ENCODE peak calls at places on chromosomes 5 and 9, in nine cellular contexts. One of them, this sample, is unnamed.

GRCh38 chr5:79774171-79774854 is 84.7 kb downstream of the CMYA5 start:
- DNase-seq in heart left ventricle: peak
- DNase-seq in effector memory CD4-positive, alpha-beta T cell: no peak
- DNase-seq in left ventricle myocardium inferior: no peak
- DNase-seq in neuronal stem cell: no peak
- DNase-seq in Panc1: no peak
- DNase-seq in left lung: no peak
- DNase-seq in HepG2: peak
- DNase-seq in PC-3: peak
- DNase-seq in this sample: no peak

GRCh38 chr5:83253731-83254130 is 176.4 kb downstream of the XRCC4 start:
- DNase-seq in HepG2: no peak
- DNase-seq in effector memory CD4-positive, alpha-beta T cell: no peak
- DNase-seq in PC-3: no peak
- DNase-seq in Panc1: no peak
- DNase-seq in neuronal stem cell: no peak
- DNase-seq in left ventricle myocardium inferior: no peak
- DNase-seq in left lung: no peak
- DNase-seq in heart left ventricle: no peak
- DNase-seq in this sample: no peak

GRCh38 chr5:80967500-80968181 is 7.5 kb downstream of the RASGRF2 start:
- DNase-seq in heart left ventricle: peak
- DNase-seq in PC-3: peak
- DNase-seq in Panc1: peak
- DNase-seq in HepG2: peak
- DNase-seq in effector memory CD4-positive, alpha-beta T cell: no peak
- DNase-seq in left lung: peak
- DNase-seq in neuronal stem cell: no peak
- DNase-seq in left ventricle myocardium inferior: no peak
- DNase-seq in this sample: peak

GRCh38 chr5:103889500-103890209 is 327.1 kb upstream of the NUDT12 start:
- DNase-seq in HepG2: no peak
- DNase-seq in effector memory CD4-positive, alpha-beta T cell: no peak
- DNase-seq in left lung: no peak
- DNase-seq in neuronal stem cell: no peak
- DNase-seq in Panc1: no peak
- DNase-seq in left ventricle myocardium inferior: no peak
- DNase-seq in PC-3: peak
- DNase-seq in heart left ventricle: no peak
- DNase-seq in this sample: no peak

GRCh38 chr5:114949001-114949400 is 220.7 kb downstream of the TRIM36 start:
- DNase-seq in HepG2: no peak
- DNase-seq in Panc1: no peak
- DNase-seq in heart left ventricle: no peak
- DNase-seq in left lung: no peak
- DNase-seq in effector memory CD4-positive, alpha-beta T cell: no peak
- DNase-seq in neuronal stem cell: no peak
- DNase-seq in PC-3: no peak
- DNase-seq in left ventricle myocardium inferior: no peak
- DNase-seq in this sample: no peak

GRCh38 chr9:87343816-87344438 is 153.7 kb upstream of the DAPK1 start:
- DNase-seq in Panc1: no peak
- DNase-seq in left ventricle myocardium inferior: no peak
- DNase-seq in left lung: no peak
- DNase-seq in neuronal stem cell: no peak
- DNase-seq in heart left ventricle: no peak
- DNase-seq in effector memory CD4-positive, alpha-beta T cell: no peak
- DNase-seq in PC-3: no peak
- DNase-seq in HepG2: no peak
- DNase-seq in this sample: no peak

GRCh38 chr9:124602632-124603031 is 95.4 kb upstream of the NR5A1 start:
- DNase-seq in HepG2: no peak
- DNase-seq in left lung: no peak
- DNase-seq in neuronal stem cell: no peak
- DNase-seq in effector memory CD4-positive, alpha-beta T cell: no peak
- DNase-seq in PC-3: no peak
- DNase-seq in heart left ventricle: no peak
- DNase-seq in left ventricle myocardium inferior: no peak
- DNase-seq in Panc1: no peak
- DNase-seq in this sample: no peak

GRCh38 chr9:132798817-132799790 is 79.0 kb downstream of the AK8 start:
- DNase-seq in neuronal stem cell: no peak
- DNase-seq in PC-3: peak
- DNase-seq in heart left ventricle: no peak
- DNase-seq in left lung: peak
- DNase-seq in effector memory CD4-positive, alpha-beta T cell: no peak
- DNase-seq in HepG2: peak
- DNase-seq in Panc1: no peak
- DNase-seq in left ventricle myocardium inferior: no peak
- DNase-seq in this sample: no peak

GRCh38 chr5:146656638-146657037 is 140.6 kb upstream of the GPR151 start:
- DNase-seq in effector memory CD4-positive, alpha-beta T cell: no peak
- DNase-seq in HepG2: no peak
- DNase-seq in heart left ventricle: no peak
- DNase-seq in PC-3: no peak
- DNase-seq in Panc1: no peak
- DNase-seq in left lung: no peak
- DNase-seq in neuronal stem cell: no peak
- DNase-seq in left ventricle myocardium inferior: no peak
- DNase-seq in this sample: no peak

GRCh38 chr9:14961372-14962068 is 51.3 kb upstream of the FREM1 start:
- DNase-seq in effector memory CD4-positive, alpha-beta T cell: no peak
- DNase-seq in left ventricle myocardium inferior: no peak
- DNase-seq in heart left ventricle: no peak
- DNase-seq in HepG2: peak
- DNase-seq in neuronal stem cell: no peak
- DNase-seq in Panc1: no peak
- DNase-seq in left lung: no peak
- DNase-seq in PC-3: peak
- DNase-seq in this sample: no peak

GRCh38 chr9:5631021-5631420 is 2.1 kb downstream of the RIC1 start:
- DNase-seq in HepG2: peak
- DNase-seq in PC-3: no peak
- DNase-seq in Panc1: no peak
- DNase-seq in heart left ventricle: no peak
- DNase-seq in neuronal stem cell: no peak
- DNase-seq in effector memory CD4-positive, alpha-beta T cell: no peak
- DNase-seq in left ventricle myocardium inferior: no peak
- DNase-seq in left lung: no peak
- DNase-seq in this sample: no peak

GRCh38 chr5:135557034-135557838 is 21.5 kb upstream of the NEUROG1 start:
- DNase-seq in HepG2: no peak
- DNase-seq in left ventricle myocardium inferior: no peak
- DNase-seq in PC-3: no peak
- DNase-seq in heart left ventricle: no peak
- DNase-seq in Panc1: no peak
- DNase-seq in neuronal stem cell: no peak
- DNase-seq in left lung: no peak
- DNase-seq in effector memory CD4-positive, alpha-beta T cell: no peak
- DNase-seq in this sample: no peak

GRCh38 chr9:136546697-136547481 is 1.0 kb upstream of the NOTCH1 start:
- DNase-seq in HepG2: no peak
- DNase-seq in PC-3: peak
- DNase-seq in Panc1: no peak
- DNase-seq in heart left ventricle: no peak
- DNase-seq in effector memory CD4-positive, alpha-beta T cell: no peak
- DNase-seq in left lung: peak
- DNase-seq in neuronal stem cell: no peak
- DNase-seq in left ventricle myocardium inferior: peak
- DNase-seq in this sample: no peak

GRCh38 chr9:117555964-117556629 is 141.2 kb upstream of the ASTN2 start:
- DNase-seq in left ventricle myocardium inferior: peak
- DNase-seq in Panc1: peak
- DNase-seq in left lung: peak
- DNase-seq in effector memory CD4-positive, alpha-beta T cell: no peak
- DNase-seq in neuronal stem cell: peak
- DNase-seq in HepG2: peak
- DNase-seq in heart left ventricle: peak
- DNase-seq in PC-3: peak
- DNase-seq in this sample: peak

GRCh38 chr9:20340161-20340861 is 282.0 kb downstream of the MLLT3 start:
- DNase-seq in left lung: no peak
- DNase-seq in neuronal stem cell: peak
- DNase-seq in effector memory CD4-positive, alpha-beta T cell: no peak
- DNase-seq in Panc1: no peak
- DNase-seq in left ventricle myocardium inferior: no peak
- DNase-seq in PC-3: no peak
- DNase-seq in HepG2: no peak
- DNase-seq in heart left ventricle: no peak
- DNase-seq in this sample: no peak

GRCh38 chr5:147393866-147394265 is 116.0 kb downstream of the DPYSL3 start:
- DNase-seq in left ventricle myocardium inferior: no peak
- DNase-seq in neuronal stem cell: no peak
- DNase-seq in effector memory CD4-positive, alpha-beta T cell: no peak
- DNase-seq in PC-3: no peak
- DNase-seq in HepG2: no peak
- DNase-seq in Panc1: no peak
- DNase-seq in left lung: no peak
- DNase-seq in heart left ventricle: no peak
- DNase-seq in this sample: peak

GRCh38 chr9:17635115-17635890 is 56.4 kb downstream of the SH3GL2 start:
- DNase-seq in heart left ventricle: no peak
- DNase-seq in Panc1: no peak
- DNase-seq in effector memory CD4-positive, alpha-beta T cell: no peak
- DNase-seq in left ventricle myocardium inferior: no peak
- DNase-seq in PC-3: peak
- DNase-seq in neuronal stem cell: no peak
- DNase-seq in HepG2: no peak
- DNase-seq in left lung: no peak
- DNase-seq in this sample: no peak

GRCh38 chr5:39422036-39422606 is 2.7 kb downstream of the DAB2 start:
- DNase-seq in PC-3: peak
- DNase-seq in Panc1: no peak
- DNase-seq in neuronal stem cell: no peak
- DNase-seq in HepG2: no peak
- DNase-seq in left ventricle myocardium inferior: no peak
- DNase-seq in effector memory CD4-positive, alpha-beta T cell: no peak
- DNase-seq in heart left ventricle: no peak
- DNase-seq in left lung: no peak
- DNase-seq in this sample: no peak
- H3K4me3 ChIP-seq in PC-3: peak
- H3K4me3 ChIP-seq in Panc1: no peak
- H3K4me3 ChIP-seq in neuronal stem cell: no peak
- H3K4me3 ChIP-seq in HepG2: no peak
- H3K4me3 ChIP-seq in left ventricle myocardium inferior: peak
- H3K4me3 ChIP-seq in effector memory CD4-positive, alpha-beta T cell: no peak
- H3K4me3 ChIP-seq in heart left ventricle: peak
- H3K4me3 ChIP-seq in left lung: peak
- H3K4me3 ChIP-seq in this sample: peak

GRCh38 chr5:63962345-63962744 is at the start of gene HTR1A:
- DNase-seq in Panc1: no peak
- DNase-seq in PC-3: no peak
- DNase-seq in left ventricle myocardium inferior: no peak
- DNase-seq in neuronal stem cell: no peak
- DNase-seq in effector memory CD4-positive, alpha-beta T cell: no peak
- DNase-seq in heart left ventricle: no peak
- DNase-seq in left lung: no peak
- DNase-seq in HepG2: no peak
- DNase-seq in this sample: no peak
- H3K4me3 ChIP-seq in Panc1: no peak
- H3K4me3 ChIP-seq in PC-3: no peak
- H3K4me3 ChIP-seq in left ventricle myocardium inferior: no peak
- H3K4me3 ChIP-seq in neuronal stem cell: peak
- H3K4me3 ChIP-seq in effector memory CD4-positive, alpha-beta T cell: no peak
- H3K4me3 ChIP-seq in heart left ventricle: no peak
- H3K4me3 ChIP-seq in left lung: no peak
- H3K4me3 ChIP-seq in HepG2: no peak
- H3K4me3 ChIP-seq in this sample: no peak

DNA sequence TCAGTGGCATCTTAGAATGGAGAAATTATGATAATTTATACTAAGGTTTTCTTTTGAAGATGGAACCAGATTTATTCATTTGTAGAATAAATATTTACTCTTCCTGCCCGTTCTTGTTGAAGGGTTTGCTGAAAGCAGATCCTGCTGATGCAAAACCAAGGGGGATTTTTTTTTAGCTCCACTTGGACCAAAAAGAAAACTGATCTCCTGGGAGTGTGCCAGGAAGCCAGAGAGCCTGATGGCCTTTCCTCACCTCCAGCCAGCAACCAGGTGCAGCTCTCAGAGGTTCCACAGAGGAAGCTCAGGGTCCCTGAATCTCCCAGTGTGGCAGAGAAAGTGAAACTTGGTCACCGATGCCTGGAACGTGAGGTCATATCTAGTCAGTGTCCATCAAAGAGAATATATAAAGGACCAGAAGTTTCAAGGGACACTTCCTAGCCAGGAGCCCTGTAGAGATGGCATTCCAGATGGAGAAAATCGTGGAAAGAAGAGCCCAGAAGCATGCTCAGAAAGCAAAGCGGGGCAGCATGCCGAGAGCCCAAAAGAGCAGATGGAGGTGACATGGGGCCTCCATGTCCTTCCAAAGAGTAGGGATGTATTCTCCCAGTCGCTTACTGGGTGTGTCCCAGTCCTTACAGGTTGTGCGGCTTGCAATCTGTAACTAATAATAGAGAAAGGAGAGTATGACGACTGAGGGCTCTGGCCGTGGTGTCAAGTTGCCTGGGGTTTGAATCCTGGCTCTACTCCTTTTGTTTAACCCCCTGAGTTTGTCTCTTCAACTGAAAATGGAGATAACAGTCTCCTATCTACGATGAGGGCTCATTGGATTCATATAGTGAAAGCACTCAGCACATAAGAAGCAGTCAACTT is 12.2 kb downstream of the AFAP1L1 start:
- DNase-seq in left lung: no peak
- DNase-seq in effector memory CD4-positive, alpha-beta T cell: no peak
- DNase-seq in heart left ventricle: no peak
- DNase-seq in HepG2: no peak
- DNase-seq in neuronal stem cell: no peak
- DNase-seq in Panc1: no peak
- DNase-seq in left ventricle myocardium inferior: no peak
- DNase-seq in PC-3: no peak
- DNase-seq in this sample: no peak
- H3K4me3 ChIP-seq in left lung: no peak
- H3K4me3 ChIP-seq in effector memory CD4-positive, alpha-beta T cell: no peak
- H3K4me3 ChIP-seq in heart left ventricle: no peak
- H3K4me3 ChIP-seq in HepG2: no peak
- H3K4me3 ChIP-seq in neuronal stem cell: no peak
- H3K4me3 ChIP-seq in Panc1: no peak
- H3K4me3 ChIP-seq in left ventricle myocardium inferior: peak
- H3K4me3 ChIP-seq in PC-3: no peak
- H3K4me3 ChIP-seq in this sample: no peak

DNA sequence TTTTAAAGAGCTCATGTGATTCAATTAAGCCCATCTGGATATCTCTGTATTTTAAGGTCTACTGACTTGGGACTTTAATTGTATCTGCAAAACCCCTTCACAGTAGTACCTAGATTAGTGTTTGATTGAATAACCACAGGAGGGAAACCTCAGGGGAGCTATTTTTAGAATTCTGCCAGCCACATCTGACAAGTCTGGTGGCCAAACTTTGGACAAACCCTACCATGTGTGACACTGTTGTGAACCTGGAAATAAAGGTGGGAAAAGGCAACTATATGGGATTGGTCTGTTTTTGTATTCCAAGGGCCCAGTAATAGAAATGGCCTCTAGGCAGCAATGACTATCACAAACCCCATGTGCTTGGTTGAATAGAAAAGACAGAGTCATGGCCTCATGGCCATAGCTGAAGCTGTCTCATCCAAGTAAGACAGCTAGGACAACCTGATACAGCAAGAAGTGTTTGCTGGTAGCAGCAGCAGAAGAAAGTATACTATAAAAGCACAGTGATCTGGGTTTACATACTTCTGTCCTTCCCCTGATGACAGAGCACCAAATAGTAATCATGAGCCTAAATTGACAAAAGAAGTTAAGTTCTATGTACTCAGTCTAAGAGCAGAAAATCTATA is 189.6 kb downstream of the ARHGAP26 start:
- DNase-seq in PC-3: peak
- DNase-seq in left ventricle myocardium inferior: no peak
- DNase-seq in effector memory CD4-positive, alpha-beta T cell: no peak
- DNase-seq in HepG2: no peak
- DNase-seq in neuronal stem cell: no peak
- DNase-seq in Panc1: no peak
- DNase-seq in heart left ventricle: no peak
- DNase-seq in left lung: no peak
- DNase-seq in this sample: no peak
- H3K4me3 ChIP-seq in PC-3: no peak
- H3K4me3 ChIP-seq in left ventricle myocardium inferior: no peak
- H3K4me3 ChIP-seq in effector memory CD4-positive, alpha-beta T cell: no peak
- H3K4me3 ChIP-seq in HepG2: no peak
- H3K4me3 ChIP-seq in neuronal stem cell: no peak
- H3K4me3 ChIP-seq in Panc1: no peak
- H3K4me3 ChIP-seq in heart left ventricle: no peak
- H3K4me3 ChIP-seq in left lung: no peak
- H3K4me3 ChIP-seq in this sample: no peak